ENCODE peak calls at places on chromosomes 3 and 15, in eight cellular contexts. S, Q, D, G, M, K, P and A are unnamed samples.

GRCh38 chr3:176789281-176789705 is 408.0 kb downstream of the TBL1XR1 start:
- DNase-seq in S (no peak), Q (no peak), D (no peak), G (no peak), M (no peak), K (no peak), P (no peak), A (no peak)

GRCh38 chr3:184907941-184908649 is 96.1 kb downstream of the VPS8 start:
- DNase-seq in S (no peak), Q (peak), D (no peak), G (no peak), M (no peak), K (no peak), P (peak), A (peak)

GRCh38 chr15:32042269-32042996 is 12.1 kb downstream of the CHRNA7 start:
- DNase-seq in S (no peak), Q (no peak), D (no peak), G (no peak), M (no peak), K (no peak), P (no peak), A (no peak)

GRCh38 chr3:42710323-42711021 is 7.9 kb upstream of the HHATL start:
- DNase-seq in S (no peak), Q (peak), D (no peak), G (no peak), M (no peak), K (peak), P (no peak), A (peak)

GRCh38 chr15:23467110-23467600 is 20.1 kb upstream of the GOLGA6L2 start:
- DNase-seq in S (no peak), Q (no peak), D (no peak), G (no peak), M (no peak), K (no peak), P (no peak), A (no peak)

GRCh38 chr3:131917006-131917405 is 117.8 kb downstream of the CPNE4 start:
- DNase-seq in S (no peak), Q (no peak), D (no peak), G (no peak), M (no peak), K (no peak), P (no peak), A (no peak)

GRCh38 chr3:159779883-159780282 is 208.8 kb upstream of the IL12A start:
- DNase-seq in S (no peak), Q (no peak), D (no peak), G (no peak), M (no peak), K (no peak), P (no peak), A (no peak)

GRCh38 chr3:74787008-74787407 is 172.5 kb upstream of the CNTN3 start:
- DNase-seq in S (no peak), Q (no peak), D (no peak), G (no peak), M (no peak), K (no peak), P (no peak), A (no peak)

GRCh38 chr15:79944625-79945024 is 26.4 kb downstream of the BCL2A1 start:
- DNase-seq in S (no peak), Q (no peak), D (no peak), G (no peak), M (no peak), K (no peak), P (no peak), A (no peak)

GRCh38 chr3:14867936-14868570 is 49.3 kb downstream of the FGD5 start:
- DNase-seq in S (no peak), Q (no peak), D (no peak), G (no peak), M (no peak), K (no peak), P (no peak), A (no peak)

GRCh38 chr3:15844889-15845288 is 47.1 kb upstream of the ANKRD28 start:
- DNase-seq in S (no peak), Q (no peak), D (no peak), G (no peak), M (no peak), K (no peak), P (no peak), A (no peak)

GRCh38 chr3:188296761-188297689 is 143.1 kb downstream of the LPP start:
- DNase-seq in S (peak), Q (no peak), D (no peak), G (peak), M (no peak), K (no peak), P (no peak), A (no peak)

GRCh38 chr3:64133991-64134390 is 91.3 kb downstream of the PRICKLE2 start:
- DNase-seq in S (no peak), Q (no peak), D (no peak), G (no peak), M (no peak), K (peak), P (no peak), A (no peak)

GRCh38 chr3:50008931-50009330 is 69.0 kb downstream of the RBM6 start:
- DNase-seq in S (no peak), Q (no peak), D (no peak), G (no peak), M (no peak), K (no peak), P (no peak), A (no peak)

GRCh38 chr3:141561426-141562034 is 74.7 kb downstream of the RASA2 start:
- DNase-seq in S (peak), Q (no peak), D (peak), G (no peak), M (peak), K (peak), P (no peak), A (no peak)

GRCh38 chr3:52345521-52346110 is 29.5 kb downstream of the DNAH1 start:
- DNase-seq in S (no peak), Q (no peak), D (no peak), G (no peak), M (no peak), K (no peak), P (no peak), A (no peak)

GRCh38 chr3:8607285-8608040 is 37.1 kb downstream of the SSUH2 start:
- DNase-seq in S (no peak), Q (peak), D (peak), G (peak), M (no peak), K (peak), P (no peak), A (peak)

DNA sequence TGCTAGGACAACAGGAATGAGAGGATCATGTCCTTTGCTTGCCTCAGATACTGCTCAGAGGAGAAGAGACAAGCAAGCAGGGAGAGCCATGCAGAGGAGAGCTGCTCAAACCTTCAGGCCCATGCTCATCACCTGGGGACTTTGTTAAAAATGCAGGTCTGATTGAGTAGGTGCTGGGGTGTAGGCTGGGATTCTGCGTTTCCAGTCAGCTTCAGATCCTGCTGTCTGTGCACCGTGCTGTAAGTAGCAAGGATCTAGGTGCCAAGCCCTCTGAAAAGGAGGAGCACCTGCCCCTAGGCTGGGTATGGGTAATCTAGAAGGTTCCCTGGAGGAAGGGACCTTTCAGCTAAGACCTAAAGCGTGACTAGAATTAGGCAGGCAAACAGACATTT is 7.3 kb downstream of the FLNB start:
- DNase-seq in S (no peak), Q (no peak), D (no peak), G (no peak), M (no peak), K (no peak), P (no peak), A (no peak)
- H3K27ac ChIP-seq in S (peak), Q (no peak), D (no peak), G (peak), M (no peak), K (no peak), P (no peak), A (peak)

DNA sequence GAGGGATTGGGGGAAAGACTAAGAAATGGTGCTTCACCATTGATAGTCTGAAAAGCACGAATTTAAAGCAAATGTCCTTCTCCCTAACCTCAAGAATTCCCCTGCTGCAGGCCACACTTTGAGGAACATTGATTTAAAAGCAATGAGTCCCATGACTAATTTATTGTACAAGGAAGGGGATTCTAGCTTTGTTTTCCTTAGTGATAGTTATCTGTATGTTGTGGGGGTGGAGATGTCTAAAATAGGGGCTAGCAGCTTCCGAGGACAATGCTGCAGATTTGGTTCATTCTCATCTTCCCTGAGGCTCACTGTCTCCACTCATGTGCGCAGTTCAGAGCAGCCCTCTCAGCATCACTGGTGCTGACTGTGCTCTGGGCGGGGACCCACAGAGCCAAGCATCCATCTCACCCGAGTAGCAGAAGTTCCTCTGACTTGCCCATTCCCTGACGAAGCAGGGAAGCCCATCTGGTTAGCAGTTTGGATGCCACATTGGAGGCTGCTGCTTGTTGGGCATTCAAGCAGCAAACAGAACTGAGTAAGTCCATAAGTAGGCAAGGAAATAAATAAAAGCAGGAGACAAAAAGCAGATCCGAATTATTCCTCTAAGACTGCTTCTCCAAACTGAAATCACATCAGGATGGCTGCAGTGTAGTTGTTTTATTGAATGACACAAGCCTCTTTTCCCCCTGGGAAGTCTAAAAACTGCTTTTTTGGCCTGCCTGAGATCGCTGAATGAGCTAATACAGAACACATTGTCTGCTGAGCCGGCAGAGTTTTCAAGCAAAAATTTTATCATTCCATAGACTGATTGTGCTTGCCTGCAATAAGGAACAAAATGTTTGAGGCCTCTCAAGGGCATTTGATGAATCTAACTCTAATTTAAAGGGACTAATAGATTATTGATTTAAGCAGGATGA is 27.5 kb downstream of the RARB start:
- DNase-seq in S (no peak), Q (peak), D (no peak), G (peak), M (no peak), K (no peak), P (peak), A (no peak)
- H3K4me3 ChIP-seq in S (no peak), Q (peak), D (no peak), G (no peak), M (no peak), K (no peak), P (no peak), A (peak)

DNA sequence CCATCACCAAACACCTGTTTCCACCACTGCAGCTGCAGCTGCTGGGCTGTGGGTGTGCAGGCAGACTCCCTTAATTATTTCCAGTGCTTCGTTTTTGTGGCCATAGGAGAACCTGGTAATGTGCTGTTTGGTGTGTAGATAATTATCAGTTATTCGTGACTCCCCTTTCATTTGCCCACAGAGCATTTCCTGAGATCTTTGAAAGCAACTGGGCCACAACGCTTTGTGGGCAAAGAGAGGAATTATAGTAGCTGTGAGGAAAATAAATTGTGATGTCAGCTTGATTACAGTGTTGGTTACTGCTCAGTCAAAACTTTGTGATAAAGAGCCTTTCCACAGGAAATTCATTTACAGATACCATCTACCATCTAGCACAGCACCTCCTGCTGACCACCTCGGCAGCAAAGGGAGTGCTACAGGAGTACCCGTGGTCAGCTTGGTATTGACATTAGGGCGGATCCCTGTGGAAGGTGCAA is 193.3 kb upstream of the SLCO3A1 start:
- DNase-seq in S (no peak), Q (no peak), D (no peak), G (no peak), M (peak), K (no peak), P (no peak), A (no peak)
- TF ChIP-seq CTCF in S (no peak), Q (no peak), D (no peak), G (no peak), M (peak), K (no peak), P (no peak), A (no peak)

GRCh38 chr3:114218578-114219185 is 18.7 kb downstream of the ZNF80 start:
- DNase-seq in S (no peak), Q (no peak), D (no peak), G (no peak), M (no peak), K (no peak), P (no peak), A (no peak)

GRCh38 chr3:114219741-114220140 is 17.6 kb downstream of the ZNF80 start:
- DNase-seq in S (no peak), Q (no peak), D (no peak), G (no peak), M (no peak), K (no peak), P (no peak), A (no peak)

GRCh38 chr3:114218006-114218405 is 19.4 kb downstream of the ZNF80 start:
- DNase-seq in S (no peak), Q (no peak), D (no peak), G (no peak), M (no peak), K (no peak), P (no peak), A (no peak)

GRCh38 chr3:114216186-114216970 is 21.0 kb downstream of the ZNF80 start:
- DNase-seq in S (no peak), Q (no peak), D (no peak), G (no peak), M (no peak), K (no peak), P (no peak), A (no peak)

DNA sequence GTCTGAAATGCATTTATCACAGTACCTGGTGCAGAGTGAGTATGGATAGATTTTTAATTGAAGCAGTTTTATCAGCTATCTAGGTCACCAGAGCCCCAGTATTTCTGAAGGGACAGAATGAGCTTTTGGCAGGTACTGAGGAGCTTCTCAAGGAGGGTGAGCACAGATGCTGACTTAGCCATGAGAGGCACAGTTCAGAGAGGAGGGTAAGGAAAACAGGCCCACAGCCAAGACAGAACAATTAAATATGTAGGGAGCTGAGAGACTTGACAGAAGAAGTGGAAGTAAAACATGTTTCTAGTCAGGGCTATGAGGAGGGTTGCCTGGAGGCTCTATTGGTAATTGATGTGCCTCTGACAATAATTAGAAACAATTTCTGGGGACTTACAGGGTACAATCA is 20.1 kb downstream of the ZNF80 start:
- DNase-seq in S (no peak), Q (no peak), D (no peak), G (no peak), M (no peak), K (no peak), P (no peak), A (no peak)
- H3K27ac ChIP-seq in S (no peak), Q (no peak), D (no peak), G (no peak), M (no peak), K (no peak), P (no peak), A (no peak)

GRCh38 chr3:178536271-178537079 is at the start of gene KCNMB2:
- DNase-seq in S (no peak), Q (no peak), D (no peak), G (no peak), M (no peak), K (no peak), P (no peak), A (no peak)
- H3K4me3 ChIP-seq in S (peak), Q (peak), D (peak), G (peak), M (no peak), K (no peak), P (peak), A (peak)

GRCh38 chr3:94990952-94991705 is 928.3 kb downstream of the NSUN3 start:
- DNase-seq in S (no peak), Q (no peak), D (no peak), G (no peak), M (no peak), K (no peak), P (no peak), A (no peak)
- TF ChIP-seq CTCF in S (no peak), Q (peak), D (no peak), G (no peak), M (no peak), K (no peak), P (no peak), A (no peak)